ENCODE peak calls at places on chromosome 9, in ten cellular contexts. N is fibroblast of mammary gland; A is upper lobe of left lung; G is memory B cell; M is tibial nerve; S is naive thymus-derived CD8-positive, alpha-beta T cell; W is NCI-H1436 treated with DMSO at 0.1 percent for 48 hours; P is nephron progenitor cell; J is left colon; E is NCI-H1105. X is an unnamed sample.
A peak's percentile ranks its signal among the peaks of the same experiment; 100 is the strongest.

GRCh38 chr9:112029921-112030444 is 133.4 kb downstream of the UGCG start:
- DNase-seq in W (no peak), M (no peak), A (peak; percentile 53), N (peak; percentile 31), G (no peak), P (no peak), J (no peak), S (no peak), E (no peak), X (no peak)

GRCh38 chr9:108041551-108041950 is 552.0 kb upstream of the KLF4 start:
- DNase-seq in N (peak; percentile 89), P (no peak), J (no peak), A (no peak), S (no peak), W (no peak), G (no peak), M (no peak), E (no peak), X (no peak)

GRCh38 chr9:37550781-37551180 is 25.4 kb downstream of the FBXO10 start:
- DNase-seq in P (no peak), G (no peak), A (no peak), S (no peak), E (no peak), M (no peak), J (no peak), W (no peak), N (peak; percentile 54), X (no peak)

GRCh38 chr9:122402403-122403268 is 31.8 kb downstream of the PTGS1 start:
- DNase-seq in A (no peak), P (no peak), W (no peak), N (peak; percentile 99), M (no peak), S (no peak), J (no peak), E (no peak), G (no peak), X (peak; percentile 63)

GRCh38 chr9:92614763-92615441 is 55.0 kb downstream of the IPPK start:
- DNase-seq in W (no peak), E (no peak), M (no peak), P (no peak), G (no peak), N (peak; percentile 50), A (no peak), J (no peak), S (no peak), X (no peak)

GRCh38 chr9:69759478-69760277 is at the start of gene PTAR1:
- DNase-seq in E (peak; percentile 81), S (peak; percentile 90), A (peak; percentile 94), W (peak; percentile 36), P (peak; percentile 94), G (peak; percentile 88), M (peak; percentile 90), N (peak; percentile 89), J (peak; percentile 96), X (peak; percentile 57)

GRCh38 chr9:113992276-113992951 is 85.7 kb downstream of the AMBP start:
- DNase-seq in S (no peak), E (peak; percentile 36), G (no peak), W (no peak), M (no peak), N (no peak), J (no peak), A (peak; percentile 37), P (no peak), X (no peak)

GRCh38 chr9:120904061-120904998 is 22.3 kb downstream of the TRAF1 start:
- DNase-seq in A (no peak), S (peak; percentile 81), J (peak; percentile 43), N (no peak), G (peak; percentile 57), W (no peak), M (no peak), P (no peak), E (no peak), X (no peak)

GRCh38 chr9:124450241-124450924 is at the start of gene ADGRD2:
- DNase-seq in M (no peak), P (peak; percentile 81), S (peak; percentile 15), A (no peak), E (peak; percentile 66), W (no peak), J (no peak), N (peak; percentile 18), G (no peak), X (no peak)

GRCh38 chr9:73038089-73038509 is 85.2 kb upstream of the ALDH1A1 start:
- DNase-seq in S (no peak), J (no peak), G (no peak), E (no peak), A (no peak), P (no peak), M (no peak), W (no peak), N (peak; percentile 5), X (no peak)

GRCh38 chr9:556199-556598 is 285.3 kb upstream of the DMRT1 start:
- DNase-seq in W (no peak), A (no peak), P (no peak), S (no peak), M (no peak), E (no peak), N (no peak), G (no peak), J (no peak), X (no peak)

GRCh38 chr9:100554935-100555401 is 22.9 kb upstream of the CAVIN4 start:
- DNase-seq in A (no peak), W (no peak), N (peak; percentile 31), S (no peak), J (no peak), E (peak; percentile 1), M (no peak), G (no peak), P (no peak), X (no peak)

GRCh38 chr9:34545497-34545896 is 22.7 kb upstream of the ENHO start:
- DNase-seq in N (no peak), W (no peak), J (no peak), E (no peak), A (no peak), M (no peak), P (no peak), S (no peak), G (no peak), X (no peak)

GRCh38 chr9:131546336-131547084 is 1.2 kb downstream of the PRRT1B start:
- DNase-seq in E (peak; percentile 40), M (no peak), G (no peak), A (no peak), W (no peak), S (peak; percentile 16), P (peak; percentile 32), J (no peak), N (no peak), X (peak; percentile 24)

GRCh38 chr9:137299938-137300337 is 2.1 kb downstream of the NRARP start:
- DNase-seq in M (no peak), P (peak; percentile 30), J (peak; percentile 50), G (no peak), S (no peak), E (no peak), N (no peak), A (no peak), W (no peak), X (no peak)

GRCh38 chr9:34984049-34984448 is 5.5 kb upstream of the DNAJB5 start:
- DNase-seq in W (no peak), N (peak; percentile 36), A (no peak), E (no peak), M (no peak), J (no peak), G (no peak), S (peak; percentile 48), P (peak; percentile 76), X (no peak)

GRCh38 chr9:123164285-123164684 is 104.1 kb downstream of the STRBP start:
- DNase-seq in W (no peak), E (no peak), A (no peak), S (no peak), G (no peak), P (no peak), N (no peak), J (no peak), M (no peak), X (no peak)

GRCh38 chr9:137648396-137648795 is 29.6 kb downstream of the EHMT1 start:
- DNase-seq in G (no peak), M (no peak), E (no peak), J (no peak), S (no peak), A (no peak), N (peak; percentile 52), P (no peak), W (no peak), X (no peak)

GRCh38 chr9:38419216-38419615 is 5.0 kb downstream of the IGFBPL1 start:
- DNase-seq in J (no peak), G (no peak), E (no peak), S (no peak), W (no peak), P (no peak), N (no peak), M (no peak), A (no peak), X (no peak)

GRCh38 chr9:101093620-101094019 is 65.1 kb downstream of the PLPPR1 start:
- DNase-seq in J (no peak), G (no peak), M (no peak), N (peak; percentile 0), S (no peak), A (no peak), E (no peak), W (no peak), P (no peak), X (no peak)

GRCh38 chr9:7901676-7902075 is 102.1 kb upstream of the DMAC1 start:
- DNase-seq in P (no peak), J (no peak), G (no peak), W (no peak), S (no peak), A (no peak), N (no peak), E (no peak), M (no peak), X (no peak)

GRCh38 chr9:129408535-129409215 is 212.2 kb downstream of the C9orf50 start:
- DNase-seq in W (peak; percentile 31), J (peak; percentile 66), A (peak; percentile 74), N (no peak), E (no peak), P (no peak), M (no peak), S (no peak), G (no peak), X (no peak)

X was measured in brain pericyte.